ENCODE peak calls at places on chromosomes 11 and 22, in seven cellular contexts. S, N, O, V, H, P and I are unnamed samples.

GRCh38 chr11:123033895-123034294 is 28.0 kb downstream of the HSPA8 start:
- DNase-seq in S (no peak), N (no peak), O (no peak), V (no peak), H (no peak), P (no peak), I (no peak)

GRCh38 chr11:1574256-1575242 is 2.5 kb upstream of the DUSP8 start:
- DNase-seq in S (peak), N (peak), O (no peak), V (peak), H (peak), P (no peak), I (peak)

GRCh38 chr11:129323896-129324522 is 51.6 kb upstream of the BARX2 start:
- DNase-seq in S (no peak), N (no peak), O (no peak), V (no peak), H (no peak), P (no peak), I (no peak)

GRCh38 chr11:78649361-78650215 is 74.9 kb upstream of the NARS2 start:
- DNase-seq in S (no peak), N (no peak), O (no peak), V (no peak), H (no peak), P (no peak), I (no peak)

GRCh38 chr11:41579546-41579945 is 120.1 kb upstream of the LRRC4C start:
- DNase-seq in S (no peak), N (no peak), O (no peak), V (no peak), H (no peak), P (no peak), I (no peak)

GRCh38 chr22:42994276-42994916 is 20.6 kb downstream of the PACSIN2 start:
- DNase-seq in S (no peak), N (no peak), O (no peak), V (no peak), H (no peak), P (no peak), I (no peak)

GRCh38 chr11:83392556-83392955 is 106.4 kb upstream of the CCDC90B start:
- DNase-seq in S (no peak), N (no peak), O (no peak), V (no peak), H (no peak), P (no peak), I (no peak)

GRCh38 chr11:128593281-128593680 is 5.9 kb upstream of the ETS1 start:
- DNase-seq in S (peak), N (no peak), O (no peak), V (no peak), H (no peak), P (no peak), I (no peak)

GRCh38 chr22:30921108-30921507 is 47.5 kb downstream of the MORC2 start:
- DNase-seq in S (no peak), N (no peak), O (no peak), V (no peak), H (no peak), P (no peak), I (no peak)

GRCh38 chr11:110434952-110435779 is 5.4 kb downstream of the FDX1 start:
- DNase-seq in S (no peak), N (no peak), O (peak), V (no peak), H (no peak), P (no peak), I (no peak)

GRCh38 chr11:78315724-78316123 is 101.9 kb downstream of the GAB2 start:
- DNase-seq in S (no peak), N (no peak), O (no peak), V (no peak), H (no peak), P (no peak), I (no peak)

GRCh38 chr11:133993107-133993506 is 36.3 kb upstream of the IGSF9B start:
- DNase-seq in S (no peak), N (no peak), O (no peak), V (no peak), H (no peak), P (no peak), I (no peak)

GRCh38 chr11:134101292-134101691 is 32.4 kb downstream of the JAM3 start:
- DNase-seq in S (no peak), N (no peak), O (no peak), V (no peak), H (no peak), P (no peak), I (no peak)

GRCh38 chr22:41288245-41288946 is 2.4 kb upstream of the RANGAP1 start:
- DNase-seq in S (peak), N (no peak), O (no peak), V (no peak), H (no peak), P (peak), I (no peak)

GRCh38 chr11:1062075-1062820 is 12.4 kb upstream of the MUC2 start:
- DNase-seq in S (no peak), N (no peak), O (no peak), V (no peak), H (no peak), P (no peak), I (no peak)

GRCh38 chr11:95541715-95542114 is 247.9 kb downstream of the FAM76B start:
- DNase-seq in S (no peak), N (no peak), O (no peak), V (no peak), H (no peak), P (no peak), I (no peak)

GRCh38 chr22:25930710-25931353 is 188.8 kb downstream of the MYO18B start:
- DNase-seq in S (no peak), N (no peak), O (no peak), V (no peak), H (no peak), P (no peak), I (no peak)

GRCh38 chr11:88886796-88887195 is 179.0 kb downstream of the GRM5 start:
- DNase-seq in S (peak), N (peak), O (no peak), V (no peak), H (no peak), P (peak), I (no peak)